ENCODE peak calls at places on chromosomes 5 and 9, in four cellular contexts. One of them, this sample, is unnamed. For H3K4me1, the result is how much of the 10 kb centered on the place peaks cover.

GRCh38 chr9:134571326-134571871 is 70.2 kb upstream of the COL5A1 start:
- DNase-seq in HCT116: no peak
- DNase-seq in astrocyte: no peak
- DNase-seq in GM23338: no peak
- DNase-seq in this sample: no peak

GRCh38 chr5:139149477-139150199 is 48.5 kb downstream of the SIL1 start:
- DNase-seq in GM23338: no peak
- DNase-seq in HCT116: no peak
- DNase-seq in astrocyte: peak
- DNase-seq in this sample: no peak

GRCh38 chr9:120928015-120928719 is 1.6 kb upstream of the TRAF1 start:
- DNase-seq in HCT116: no peak
- DNase-seq in astrocyte: no peak
- DNase-seq in GM23338: peak
- DNase-seq in this sample: no peak

GRCh38 chr5:154901276-154901675 is 36.7 kb downstream of the GEMIN5 start:
- DNase-seq in HCT116: no peak
- DNase-seq in astrocyte: peak
- DNase-seq in GM23338: no peak
- DNase-seq in this sample: no peak

GRCh38 chr5:38154615-38155204 is 103.6 kb upstream of the EGFLAM start:
- DNase-seq in GM23338: no peak
- DNase-seq in HCT116: no peak
- DNase-seq in astrocyte: no peak
- DNase-seq in this sample: no peak

GRCh38 chr5:35294976-35295375 is 64.7 kb upstream of the PRLR start:
- DNase-seq in astrocyte: no peak
- DNase-seq in GM23338: no peak
- DNase-seq in HCT116: no peak
- DNase-seq in this sample: no peak

GRCh38 chr5:138504799-138505198 is 38.2 kb downstream of the ETF1 start:
- DNase-seq in astrocyte: no peak
- DNase-seq in GM23338: no peak
- DNase-seq in HCT116: no peak
- DNase-seq in this sample: no peak

GRCh38 chr5:67880876-67881275 is 334.7 kb upstream of the PIK3R1 start:
- DNase-seq in astrocyte: no peak
- DNase-seq in HCT116: no peak
- DNase-seq in GM23338: no peak
- DNase-seq in this sample: no peak

GRCh38 chr5:174459832-174460448 is 264.4 kb upstream of the MSX2 start:
- DNase-seq in astrocyte: no peak
- DNase-seq in GM23338: no peak
- DNase-seq in HCT116: no peak
- DNase-seq in this sample: no peak

GRCh38 chr5:19866088-19866446 is 121.9 kb downstream of the CDH18 start:
- DNase-seq in astrocyte: no peak
- DNase-seq in GM23338: no peak
- DNase-seq in HCT116: no peak
- DNase-seq in this sample: no peak

GRCh38 chr5:146137967-146138403 is 32.6 kb upstream of the PLAC8L1 start:
- DNase-seq in HCT116: no peak
- DNase-seq in astrocyte: peak
- DNase-seq in GM23338: no peak
- DNase-seq in this sample: no peak

GRCh38 chr5:131589510-131590348 is 45.3 kb downstream of the RAPGEF6 start:
- DNase-seq in astrocyte: peak
- DNase-seq in HCT116: peak
- DNase-seq in GM23338: peak
- DNase-seq in this sample: peak

GRCh38 chr9:69476016-69476415 is 151.0 kb downstream of the ENTREP1 start:
- DNase-seq in HCT116: no peak
- DNase-seq in GM23338: no peak
- DNase-seq in astrocyte: no peak
- DNase-seq in this sample: no peak

GRCh38 chr5:56088967-56089829 is 94.4 kb upstream of the IL6ST start:
- DNase-seq in GM23338: no peak
- DNase-seq in astrocyte: peak
- DNase-seq in HCT116: no peak
- DNase-seq in this sample: no peak

GRCh38 chr9:107588393-107588792 is 98.8 kb upstream of the KLF4 start:
- DNase-seq in astrocyte: no peak
- DNase-seq in GM23338: no peak
- DNase-seq in HCT116: no peak
- DNase-seq in this sample: no peak

GRCh38 chr5:149616727-149617284 is 35.5 kb downstream of the ARHGEF37 start:
- DNase-seq in HCT116: no peak
- DNase-seq in GM23338: no peak
- DNase-seq in astrocyte: no peak
- DNase-seq in this sample: no peak

GRCh38 chr5:159452480-159453167 is 122.3 kb upstream of the IL12B start:
- DNase-seq in HCT116: no peak
- DNase-seq in astrocyte: no peak
- DNase-seq in GM23338: no peak
- DNase-seq in this sample: no peak

GRCh38 chr5:55625603-55625875 is 86.6 kb downstream of the SLC38A9 start:
- DNase-seq in HCT116: no peak
- DNase-seq in GM23338: peak
- DNase-seq in astrocyte: no peak
- DNase-seq in this sample: peak

GRCh38 chr5:158737536-158738027 is 362.1 kb downstream of the EBF1 start:
- DNase-seq in HCT116: no peak
- DNase-seq in astrocyte: no peak
- DNase-seq in GM23338: peak
- DNase-seq in this sample: no peak

GRCh38 chr5:30183736-30184135 is 1009.8 kb upstream of the CDH6 start:
- DNase-seq in GM23338: no peak
- DNase-seq in astrocyte: no peak
- DNase-seq in HCT116: no peak
- DNase-seq in this sample: no peak

GRCh38 chr5:81151546-81151945 is 81.6 kb upstream of the CKMT2 start:
- DNase-seq in HCT116: no peak
- DNase-seq in astrocyte: peak
- DNase-seq in GM23338: no peak
- DNase-seq in this sample: no peak

GRCh38 chr9:26863074-26863473 is 29.5 kb downstream of the CAAP1 start:
- DNase-seq in astrocyte: no peak
- DNase-seq in HCT116: no peak
- DNase-seq in GM23338: peak
- DNase-seq in this sample: no peak

GRCh38 chr9:87711857-87712800 is 13.8 kb upstream of the CTSL start:
- DNase-seq in HCT116: no peak
- DNase-seq in astrocyte: peak
- DNase-seq in GM23338: peak
- DNase-seq in this sample: no peak

GRCh38 chr9:2359821-2360220 is 261.8 kb upstream of the VLDLR start:
- DNase-seq in HCT116: no peak
- DNase-seq in astrocyte: no peak
- DNase-seq in GM23338: no peak
- DNase-seq in this sample: no peak

GRCh38 chr5:4116834-4117233 is 521.2 kb downstream of the IRX1 start:
- DNase-seq in GM23338: no peak
- DNase-seq in astrocyte: peak
- DNase-seq in HCT116: no peak
- DNase-seq in this sample: no peak

GRCh38 chr9:129383415-129384088 is 205.5 kb upstream of the IER5L start:
- DNase-seq in HCT116: no peak
- DNase-seq in GM23338: peak
- DNase-seq in astrocyte: peak
- DNase-seq in this sample: no peak

GRCh38 chr5:3661755-3662296 is 66.2 kb downstream of the IRX1 start:
- DNase-seq in astrocyte: no peak
- DNase-seq in GM23338: no peak
- DNase-seq in HCT116: no peak
- DNase-seq in this sample: no peak

GRCh38 chr9:114908104-114908621 is 22.2 kb downstream of the TNFSF8 start:
- DNase-seq in GM23338: no peak
- DNase-seq in astrocyte: peak
- DNase-seq in HCT116: peak
- DNase-seq in this sample: no peak

GRCh38 chr9:23938908-23939307 is 112.9 kb upstream of the ELAVL2 start:
- DNase-seq in astrocyte: no peak
- DNase-seq in HCT116: no peak
- DNase-seq in GM23338: no peak
- DNase-seq in this sample: no peak

GRCh38 chr5:80668016-80668969 is 13.5 kb upstream of the DHFR start:
- DNase-seq in GM23338: peak
- DNase-seq in astrocyte: no peak
- DNase-seq in HCT116: no peak
- DNase-seq in this sample: no peak

GRCh38 chr5:7877851-7878250 is 8.9 kb downstream of the MTRR start:
- DNase-seq in astrocyte: peak
- DNase-seq in HCT116: no peak
- DNase-seq in GM23338: no peak
- DNase-seq in this sample: no peak

GRCh38 chr9:19231126-19232035 is 888 bp downstream of the DENND4C start:
- DNase-seq in GM23338: peak
- DNase-seq in HCT116: no peak
- DNase-seq in astrocyte: peak
- DNase-seq in this sample: no peak

GRCh38 chr5:34563951-34564705 is 92.0 kb upstream of the RAI14 start:
- DNase-seq in astrocyte: peak
- DNase-seq in HCT116: no peak
- DNase-seq in GM23338: no peak
- DNase-seq in this sample: no peak

GRCh38 chr5:77560677-77561263 is 68.7 kb upstream of the WDR41 start:
- DNase-seq in astrocyte: peak
- DNase-seq in HCT116: peak
- DNase-seq in GM23338: peak
- DNase-seq in this sample: peak

GRCh38 chr9:75152416-75152815 is 64.1 kb downstream of the OSTF1 start:
- DNase-seq in GM23338: no peak
- DNase-seq in astrocyte: no peak
- DNase-seq in HCT116: no peak
- DNase-seq in this sample: no peak

GRCh38 chr5:93162201-93162654 is 418.8 kb downstream of the NR2F1-AS1 start:
- DNase-seq in astrocyte: peak
- DNase-seq in GM23338: no peak
- DNase-seq in HCT116: peak
- DNase-seq in this sample: no peak
- H3K27ac ChIP-seq in astrocyte: peak
- H3K27ac ChIP-seq in GM23338: no peak
- H3K27ac ChIP-seq in HCT116: peak
- H3K27ac ChIP-seq in this sample: no peak

GRCh38 chr9:136538599-136539426 is 7.0 kb downstream of the NOTCH1 start:
- DNase-seq in astrocyte: no peak
- DNase-seq in GM23338: no peak
- DNase-seq in HCT116: no peak
- DNase-seq in this sample: no peak
- H3K4me1 ChIP-seq in astrocyte: under half
- H3K4me1 ChIP-seq in GM23338: under half
- H3K4me1 ChIP-seq in HCT116: under half
- H3K4me1 ChIP-seq in this sample: under half

GRCh38 chr9:93129691-93130500 is 4.2 kb downstream of the NINJ1 start:
- DNase-seq in astrocyte: no peak
- DNase-seq in HCT116: no peak
- DNase-seq in GM23338: no peak
- DNase-seq in this sample: no peak

GRCh38 chr9:93128715-93129224 is 5.3 kb downstream of the NINJ1 start:
- DNase-seq in GM23338: no peak
- DNase-seq in HCT116: no peak
- DNase-seq in astrocyte: no peak
- DNase-seq in this sample: no peak

GRCh38 chr9:93128011-93128714 is 5.9 kb downstream of the NINJ1 start:
- DNase-seq in astrocyte: no peak
- DNase-seq in GM23338: no peak
- DNase-seq in HCT116: no peak
- DNase-seq in this sample: no peak

GRCh38 chr9:93130861-93131481 is 3.1 kb downstream of the NINJ1 start:
- DNase-seq in astrocyte: no peak
- DNase-seq in GM23338: no peak
- DNase-seq in HCT116: no peak
- DNase-seq in this sample: no peak

DNA sequence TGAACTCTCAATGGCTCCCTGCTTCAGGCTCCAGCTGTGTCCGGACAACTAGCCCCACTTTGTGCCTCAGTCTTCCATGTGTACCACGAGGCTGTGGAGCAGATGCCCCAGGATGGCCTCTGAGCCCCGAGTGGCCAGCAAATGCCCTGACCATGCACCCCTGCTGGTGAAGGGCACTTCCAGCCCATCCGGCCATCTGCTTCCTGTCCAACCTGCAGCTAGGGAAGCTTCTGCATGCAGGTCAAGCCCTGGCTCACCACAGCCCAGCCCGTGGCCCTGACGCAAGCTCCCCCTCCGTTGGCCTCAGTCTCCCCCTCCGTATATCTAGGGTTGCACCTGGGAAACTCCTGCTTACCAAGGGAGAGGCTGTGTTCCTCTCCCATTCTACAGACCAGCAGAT is 4.8 kb downstream of the NINJ1 start:
- DNase-seq in GM23338: no peak
- DNase-seq in astrocyte: no peak
- DNase-seq in HCT116: no peak
- DNase-seq in this sample: no peak
- H3K27ac ChIP-seq in GM23338: no peak
- H3K27ac ChIP-seq in astrocyte: no peak
- H3K27ac ChIP-seq in HCT116: no peak
- H3K27ac ChIP-seq in this sample: no peak

GRCh38 chr5:141478321-141478945 is 2.7 kb downstream of the PCDHGC3 start:
- DNase-seq in astrocyte: peak
- DNase-seq in HCT116: no peak
- DNase-seq in GM23338: peak
- DNase-seq in this sample: no peak
- H3K4me1 ChIP-seq in astrocyte: under half
- H3K4me1 ChIP-seq in HCT116: under half
- H3K4me1 ChIP-seq in GM23338: under half
- H3K4me1 ChIP-seq in this sample: under half

GRCh38 chr9:127130235-127130634 is 7.8 kb upstream of the ANGPTL2 start:
- DNase-seq in GM23338: no peak
- DNase-seq in HCT116: no peak
- DNase-seq in astrocyte: no peak
- DNase-seq in this sample: no peak
- H3K27ac ChIP-seq in GM23338: no peak
- H3K27ac ChIP-seq in HCT116: no peak
- H3K27ac ChIP-seq in astrocyte: no peak
- H3K27ac ChIP-seq in this sample: no peak

GRCh38 chr9:137497921-137498719 is 39.0 kb upstream of the NSMF start:
- DNase-seq in GM23338: no peak
- DNase-seq in astrocyte: no peak
- DNase-seq in HCT116: no peak
- DNase-seq in this sample: no peak

GRCh38 chr9:137499416-137499815 is 40.3 kb upstream of the NSMF start:
- DNase-seq in HCT116: no peak
- DNase-seq in astrocyte: no peak
- DNase-seq in GM23338: no peak
- DNase-seq in this sample: no peak

GRCh38 chr9:137494550-137495351 is 35.6 kb upstream of the NSMF start:
- DNase-seq in HCT116: no peak
- DNase-seq in GM23338: no peak
- DNase-seq in astrocyte: no peak
- DNase-seq in this sample: no peak

GRCh38 chr9:137498720-137499150 is 39.6 kb upstream of the NSMF start:
- DNase-seq in HCT116: no peak
- DNase-seq in GM23338: no peak
- DNase-seq in astrocyte: no peak
- DNase-seq in this sample: no peak

GRCh38 chr9:137496601-137497375 is 37.7 kb upstream of the NSMF start:
- DNase-seq in astrocyte: no peak
- DNase-seq in GM23338: no peak
- DNase-seq in HCT116: no peak
- DNase-seq in this sample: no peak
- H3K4me1 ChIP-seq in astrocyte: under half
- H3K4me1 ChIP-seq in GM23338: under half
- H3K4me1 ChIP-seq in HCT116: under half
- H3K4me1 ChIP-seq in this sample: under half